ENCODE peak calls at places on chromosome 3, in seven cellular contexts. Q, P, C, B, J, T and S are unnamed samples.

GRCh38 chr3:53056442-53056841 is 10.6 kb upstream of the SFMBT1 start:
- DNase-seq in B (no peak), P (no peak), T (no peak), C (no peak), Q (peak), J (no peak), S (no peak)

GRCh38 chr3:122890077-122890484 is 95.2 kb downstream of the SLC49A4 start:
- DNase-seq in Q (peak), J (no peak), P (no peak), T (peak), C (peak), B (peak), S (peak)

GRCh38 chr3:104176706-104177105 is 1190.0 kb upstream of the ALCAM start:
- DNase-seq in J (no peak), C (no peak), B (no peak), T (no peak), Q (peak), P (no peak), S (no peak)

GRCh38 chr3:101676219-101676764 is 640 bp downstream of the ZBTB11 start:
- DNase-seq in Q (peak), B (peak), C (peak), J (no peak), P (peak), T (peak), S (peak)

GRCh38 chr3:135633078-135633477 is 332.4 kb upstream of the PPP2R3A start:
- DNase-seq in J (no peak), T (no peak), P (no peak), C (no peak), B (no peak), Q (no peak), S (no peak)

GRCh38 chr3:141845407-141846049 is 30.9 kb upstream of the ATP1B3 start:
- DNase-seq in Q (no peak), B (no peak), C (no peak), J (no peak), T (peak), P (peak), S (no peak)

GRCh38 chr3:105686324-105686897 is 182.4 kb downstream of the CBLB start:
- DNase-seq in B (no peak), C (no peak), J (peak), P (no peak), T (peak), Q (peak), S (no peak)

GRCh38 chr3:112230033-112230432 is 64.0 kb downstream of the SLC9C1 start:
- DNase-seq in Q (no peak), P (no peak), J (no peak), B (no peak), C (no peak), T (no peak), S (no peak)

GRCh38 chr3:30664884-30665283 is 58.5 kb downstream of the TGFBR2 start:
- DNase-seq in C (no peak), P (peak), T (no peak), Q (no peak), J (no peak), B (no peak), S (no peak)

GRCh38 chr3:28286595-28286994 is 45.2 kb downstream of the CMC1 start:
- DNase-seq in C (no peak), B (no peak), J (peak), P (peak), Q (peak), T (peak), S (no peak)

GRCh38 chr3:42063886-42064285 is 27.3 kb upstream of the TRAK1 start:
- DNase-seq in B (no peak), C (no peak), J (no peak), T (no peak), Q (peak), P (no peak), S (no peak)

GRCh38 chr3:53254190-53254809 is 1.5 kb downstream of the TKT start:
- DNase-seq in C (no peak), B (no peak), Q (no peak), P (peak), J (no peak), T (no peak), S (no peak)

GRCh38 chr3:46395210-46395661 is 11.6 kb downstream of the CCR5AS start:
- DNase-seq in C (no peak), P (no peak), B (no peak), T (no peak), Q (peak), J (no peak), S (no peak)

GRCh38 chr3:193780810-193781472 is 187.9 kb downstream of the OPA1 start:
- DNase-seq in C (peak), Q (peak), P (peak), B (peak), J (peak), T (peak), S (peak)

GRCh38 chr3:42033741-42034140 is 57.4 kb upstream of the TRAK1 start:
- DNase-seq in Q (peak), P (no peak), C (no peak), J (no peak), T (no peak), B (no peak), S (no peak)

GRCh38 chr3:187939891-187940290 is 194.6 kb upstream of the BCL6 start:
- DNase-seq in P (no peak), J (no peak), B (no peak), T (no peak), C (no peak), Q (no peak), S (no peak)

GRCh38 chr3:47024932-47025331 is 45.5 kb downstream of the NBEAL2 start:
- DNase-seq in P (peak), C (no peak), B (no peak), Q (peak), J (no peak), T (no peak), S (no peak)

GRCh38 chr3:146280859-146281258 is 30.0 kb upstream of the PLSCR4 start:
- DNase-seq in C (peak), B (no peak), Q (peak), P (no peak), J (no peak), T (no peak), S (no peak)

GRCh38 chr3:165406425-165406824 is 210.2 kb upstream of the SLITRK3 start:
- DNase-seq in B (no peak), J (no peak), P (no peak), C (no peak), T (no peak), Q (no peak), S (no peak)

GRCh38 chr3:52388933-52389332 is 56.0 kb downstream of the SEMA3G start:
- DNase-seq in J (no peak), T (no peak), B (no peak), P (no peak), Q (no peak), C (no peak), S (no peak)

GRCh38 chr3:132210476-132211346 is 106.5 kb upstream of the ACP3 start:
- DNase-seq in Q (no peak), T (peak), B (no peak), C (no peak), P (peak), J (no peak), S (no peak)

GRCh38 chr3:154430014-154430413 is at the start of gene GPR149:
- DNase-seq in C (no peak), P (no peak), B (no peak), Q (no peak), J (peak), T (peak), S (no peak)

GRCh38 chr3:166688665-166689064 is 691.4 kb downstream of the ZBBX start:
- DNase-seq in Q (no peak), J (no peak), T (no peak), B (no peak), P (no peak), C (no peak), S (no peak)

GRCh38 chr3:127115691-127116351 is 77.1 kb upstream of the PRR23E start:
- DNase-seq in P (no peak), Q (no peak), J (no peak), B (no peak), C (no peak), T (no peak), S (no peak)

GRCh38 chr3:114627760-114628159 is 333.9 kb downstream of the TIGIT start:
- DNase-seq in J (no peak), C (peak), Q (peak), T (no peak), B (no peak), P (no peak), S (peak)

GRCh38 chr3:86047329-86047625 is 943.7 kb downstream of the VGLL3 start:
- DNase-seq in P (no peak), J (no peak), T (no peak), B (no peak), C (no peak), Q (no peak), S (no peak)

GRCh38 chr3:122484985-122485384 is 29.8 kb downstream of the KPNA1 start:
- DNase-seq in P (no peak), B (no peak), Q (peak), J (no peak), T (no peak), C (no peak), S (no peak)

GRCh38 chr3:101940521-101940992 is 91.2 kb downstream of the NFKBIZ start:
- DNase-seq in Q (peak), C (peak), J (no peak), P (no peak), T (peak), B (peak), S (no peak)

GRCh38 chr3:16266714-16267113 is 1.7 kb downstream of the OXNAD1 start:
- DNase-seq in Q (no peak), J (no peak), C (no peak), T (no peak), B (no peak), P (peak), S (no peak)

GRCh38 chr3:88005066-88005465 is 53.7 kb downstream of the CGGBP1 start:
- DNase-seq in T (peak), C (no peak), P (peak), J (peak), B (no peak), Q (peak), S (no peak)